ENCODE peak calls at places on chromosomes 13 and 19, in four cellular contexts. One of them, this sample, is unnamed.

GRCh38 chr13:41059466-41059865 is 1.8 kb upstream of the WBP4 start:
- DNase-seq in stimulated activated CD4-positive, alpha-beta T cell treated with anti-CD3 and anti-CD28 coated beads, Interleukin-15, amount 100 ng/mL, for 1 hour: no peak
- DNase-seq in G401: peak; percentile 32
- DNase-seq in T-helper 22 cell: no peak
- DNase-seq in this sample: peak; percentile 7

GRCh38 chr19:19064098-19064722 is 416 bp downstream of the SLC25A42 start:
- DNase-seq in stimulated activated CD4-positive, alpha-beta T cell treated with anti-CD3 and anti-CD28 coated beads, Interleukin-15, amount 100 ng/mL, for 1 hour: no peak
- DNase-seq in G401: peak; percentile 32
- DNase-seq in T-helper 22 cell: no peak
- DNase-seq in this sample: no peak

GRCh38 chr13:43061496-43062280 is 38.3 kb downstream of the DNAJC15 start:
- DNase-seq in stimulated activated CD4-positive, alpha-beta T cell treated with anti-CD3 and anti-CD28 coated beads, Interleukin-15, amount 100 ng/mL, for 1 hour: no peak
- DNase-seq in G401: no peak
- DNase-seq in T-helper 22 cell: no peak
- DNase-seq in this sample: no peak

GRCh38 chr13:106917673-106918652 is 350.0 kb upstream of the ARGLU1 start:
- DNase-seq in stimulated activated CD4-positive, alpha-beta T cell treated with anti-CD3 and anti-CD28 coated beads, Interleukin-15, amount 100 ng/mL, for 1 hour: peak; percentile 58
- DNase-seq in G401: peak; percentile 45
- DNase-seq in T-helper 22 cell: no peak
- DNase-seq in this sample: peak; percentile 35

GRCh38 chr13:113735194-113735593 is 23.8 kb upstream of the TMEM255B start:
- DNase-seq in stimulated activated CD4-positive, alpha-beta T cell treated with anti-CD3 and anti-CD28 coated beads, Interleukin-15, amount 100 ng/mL, for 1 hour: no peak
- DNase-seq in G401: no peak
- DNase-seq in T-helper 22 cell: no peak
- DNase-seq in this sample: no peak

GRCh38 chr13:48727252-48728011 is 73.7 kb downstream of the CYSLTR2 start:
- DNase-seq in stimulated activated CD4-positive, alpha-beta T cell treated with anti-CD3 and anti-CD28 coated beads, Interleukin-15, amount 100 ng/mL, for 1 hour: no peak
- DNase-seq in G401: no peak
- DNase-seq in T-helper 22 cell: no peak
- DNase-seq in this sample: peak; percentile 30

GRCh38 chr13:79749556-79749955 is 268.6 kb downstream of the NDFIP2 start:
- DNase-seq in stimulated activated CD4-positive, alpha-beta T cell treated with anti-CD3 and anti-CD28 coated beads, Interleukin-15, amount 100 ng/mL, for 1 hour: no peak
- DNase-seq in G401: no peak
- DNase-seq in T-helper 22 cell: no peak
- DNase-seq in this sample: no peak

GRCh38 chr13:113357529-113357928 is 6.4 kb downstream of the GRTP1 start:
- DNase-seq in stimulated activated CD4-positive, alpha-beta T cell treated with anti-CD3 and anti-CD28 coated beads, Interleukin-15, amount 100 ng/mL, for 1 hour: no peak
- DNase-seq in G401: no peak
- DNase-seq in T-helper 22 cell: no peak
- DNase-seq in this sample: no peak

GRCh38 chr13:55653497-55653896 is 1487.2 kb upstream of the PRR20A start:
- DNase-seq in stimulated activated CD4-positive, alpha-beta T cell treated with anti-CD3 and anti-CD28 coated beads, Interleukin-15, amount 100 ng/mL, for 1 hour: no peak
- DNase-seq in G401: no peak
- DNase-seq in T-helper 22 cell: no peak
- DNase-seq in this sample: no peak

GRCh38 chr13:86020350-86021002 is 221.3 kb upstream of the SLITRK6 start:
- DNase-seq in stimulated activated CD4-positive, alpha-beta T cell treated with anti-CD3 and anti-CD28 coated beads, Interleukin-15, amount 100 ng/mL, for 1 hour: no peak
- DNase-seq in G401: peak; percentile 5
- DNase-seq in T-helper 22 cell: no peak
- DNase-seq in this sample: peak; percentile 47

GRCh38 chr13:79528759-79529191 is 47.8 kb downstream of the NDFIP2 start:
- DNase-seq in stimulated activated CD4-positive, alpha-beta T cell treated with anti-CD3 and anti-CD28 coated beads, Interleukin-15, amount 100 ng/mL, for 1 hour: no peak
- DNase-seq in G401: no peak
- DNase-seq in T-helper 22 cell: no peak
- DNase-seq in this sample: no peak

GRCh38 chr19:53865918-53866696 is 1.6 kb upstream of the MYADM start:
- DNase-seq in stimulated activated CD4-positive, alpha-beta T cell treated with anti-CD3 and anti-CD28 coated beads, Interleukin-15, amount 100 ng/mL, for 1 hour: no peak
- DNase-seq in G401: peak; percentile 77
- DNase-seq in T-helper 22 cell: peak; percentile 69
- DNase-seq in this sample: peak; percentile 72

GRCh38 chr13:59201836-59202235 is 961.9 kb downstream of the DIAPH3 start:
- DNase-seq in stimulated activated CD4-positive, alpha-beta T cell treated with anti-CD3 and anti-CD28 coated beads, Interleukin-15, amount 100 ng/mL, for 1 hour: no peak
- DNase-seq in G401: no peak
- DNase-seq in T-helper 22 cell: no peak
- DNase-seq in this sample: no peak

GRCh38 chr19:48513289-48514122 is 1.9 kb upstream of the LMTK3 start:
- DNase-seq in stimulated activated CD4-positive, alpha-beta T cell treated with anti-CD3 and anti-CD28 coated beads, Interleukin-15, amount 100 ng/mL, for 1 hour: peak; percentile 47
- DNase-seq in G401: peak; percentile 97
- DNase-seq in T-helper 22 cell: peak; percentile 62
- DNase-seq in this sample: peak; percentile 56

GRCh38 chr13:92463134-92463533 is 763.5 kb upstream of the GPC6 start:
- DNase-seq in stimulated activated CD4-positive, alpha-beta T cell treated with anti-CD3 and anti-CD28 coated beads, Interleukin-15, amount 100 ng/mL, for 1 hour: no peak
- DNase-seq in G401: no peak
- DNase-seq in T-helper 22 cell: no peak
- DNase-seq in this sample: no peak

GRCh38 chr13:55516610-55517009 is 1624.1 kb upstream of the PRR20A start:
- DNase-seq in stimulated activated CD4-positive, alpha-beta T cell treated with anti-CD3 and anti-CD28 coated beads, Interleukin-15, amount 100 ng/mL, for 1 hour: no peak
- DNase-seq in G401: no peak
- DNase-seq in T-helper 22 cell: no peak
- DNase-seq in this sample: no peak

GRCh38 chr19:5424192-5424973 is 30.8 kb upstream of the ZNRF4 start:
- DNase-seq in stimulated activated CD4-positive, alpha-beta T cell treated with anti-CD3 and anti-CD28 coated beads, Interleukin-15, amount 100 ng/mL, for 1 hour: no peak
- DNase-seq in G401: no peak
- DNase-seq in T-helper 22 cell: no peak
- DNase-seq in this sample: no peak

GRCh38 chr19:19134687-19135158 is 3.6 kb downstream of the TMEM161A start:
- DNase-seq in stimulated activated CD4-positive, alpha-beta T cell treated with anti-CD3 and anti-CD28 coated beads, Interleukin-15, amount 100 ng/mL, for 1 hour: peak; percentile 42
- DNase-seq in G401: no peak
- DNase-seq in T-helper 22 cell: no peak
- DNase-seq in this sample: no peak

GRCh38 chr19:37941820-37942515 is 35.0 kb downstream of the SIPA1L3 start:
- DNase-seq in stimulated activated CD4-positive, alpha-beta T cell treated with anti-CD3 and anti-CD28 coated beads, Interleukin-15, amount 100 ng/mL, for 1 hour: no peak
- DNase-seq in G401: no peak
- DNase-seq in T-helper 22 cell: no peak
- DNase-seq in this sample: no peak

GRCh38 chr13:114067886-114068722 is 64.3 kb downstream of the RASA3 start:
- DNase-seq in stimulated activated CD4-positive, alpha-beta T cell treated with anti-CD3 and anti-CD28 coated beads, Interleukin-15, amount 100 ng/mL, for 1 hour: peak; percentile 15
- DNase-seq in G401: no peak
- DNase-seq in T-helper 22 cell: no peak
- DNase-seq in this sample: no peak

GRCh38 chr19:36489920-36490415 is 607 bp upstream of the ZNF566 start:
- DNase-seq in stimulated activated CD4-positive, alpha-beta T cell treated with anti-CD3 and anti-CD28 coated beads, Interleukin-15, amount 100 ng/mL, for 1 hour: peak; percentile 52
- DNase-seq in G401: no peak
- DNase-seq in T-helper 22 cell: peak; percentile 57
- DNase-seq in this sample: peak; percentile 81

GRCh38 chr19:30011051-30011578 is 69.1 kb downstream of the URI1 start:
- DNase-seq in stimulated activated CD4-positive, alpha-beta T cell treated with anti-CD3 and anti-CD28 coated beads, Interleukin-15, amount 100 ng/mL, for 1 hour: no peak
- DNase-seq in G401: no peak
- DNase-seq in T-helper 22 cell: no peak
- DNase-seq in this sample: no peak

GRCh38 chr13:24110011-24110410 is 50.5 kb upstream of the SPATA13 start:
- DNase-seq in stimulated activated CD4-positive, alpha-beta T cell treated with anti-CD3 and anti-CD28 coated beads, Interleukin-15, amount 100 ng/mL, for 1 hour: no peak
- DNase-seq in G401: no peak
- DNase-seq in T-helper 22 cell: no peak
- DNase-seq in this sample: no peak

GRCh38 chr13:109655206-109655600 is 131.2 kb downstream of the IRS2 start:
- DNase-seq in stimulated activated CD4-positive, alpha-beta T cell treated with anti-CD3 and anti-CD28 coated beads, Interleukin-15, amount 100 ng/mL, for 1 hour: no peak
- DNase-seq in G401: no peak
- DNase-seq in T-helper 22 cell: no peak
- DNase-seq in this sample: no peak

GRCh38 chr13:40667622-40667978 is 1.2 kb upstream of the FOXO1 start:
- DNase-seq in stimulated activated CD4-positive, alpha-beta T cell treated with anti-CD3 and anti-CD28 coated beads, Interleukin-15, amount 100 ng/mL, for 1 hour: no peak
- DNase-seq in G401: no peak
- DNase-seq in T-helper 22 cell: no peak
- DNase-seq in this sample: no peak

GRCh38 chr13:111541345-111541744 is 220.9 kb downstream of the TEX29 start:
- DNase-seq in stimulated activated CD4-positive, alpha-beta T cell treated with anti-CD3 and anti-CD28 coated beads, Interleukin-15, amount 100 ng/mL, for 1 hour: no peak
- DNase-seq in G401: no peak
- DNase-seq in T-helper 22 cell: no peak
- DNase-seq in this sample: no peak

GRCh38 chr13:30346159-30346788 is 38.9 kb upstream of the KATNAL1 start:
- DNase-seq in stimulated activated CD4-positive, alpha-beta T cell treated with anti-CD3 and anti-CD28 coated beads, Interleukin-15, amount 100 ng/mL, for 1 hour: no peak
- DNase-seq in G401: no peak
- DNase-seq in T-helper 22 cell: peak; percentile 16
- DNase-seq in this sample: no peak

GRCh38 chr13:101408992-101409656 is 7.2 kb downstream of the NALCN start:
- DNase-seq in stimulated activated CD4-positive, alpha-beta T cell treated with anti-CD3 and anti-CD28 coated beads, Interleukin-15, amount 100 ng/mL, for 1 hour: no peak
- DNase-seq in G401: no peak
- DNase-seq in T-helper 22 cell: no peak
- DNase-seq in this sample: no peak

GRCh38 chr13:36530050-36530789 is 97.9 kb downstream of the CCNA1 start:
- DNase-seq in stimulated activated CD4-positive, alpha-beta T cell treated with anti-CD3 and anti-CD28 coated beads, Interleukin-15, amount 100 ng/mL, for 1 hour: no peak
- DNase-seq in G401: no peak
- DNase-seq in T-helper 22 cell: no peak
- DNase-seq in this sample: no peak

GRCh38 chr19:35349614-35350521 is 2.2 kb downstream of the FFAR1 start:
- DNase-seq in stimulated activated CD4-positive, alpha-beta T cell treated with anti-CD3 and anti-CD28 coated beads, Interleukin-15, amount 100 ng/mL, for 1 hour: no peak
- DNase-seq in G401: no peak
- DNase-seq in T-helper 22 cell: no peak
- DNase-seq in this sample: no peak

GRCh38 chr19:41933693-41934426 is 5.6 kb upstream of the ERFL start:
- DNase-seq in stimulated activated CD4-positive, alpha-beta T cell treated with anti-CD3 and anti-CD28 coated beads, Interleukin-15, amount 100 ng/mL, for 1 hour: no peak
- DNase-seq in G401: no peak
- DNase-seq in T-helper 22 cell: no peak
- DNase-seq in this sample: no peak

GRCh38 chr19:41206926-41207750 is 11.9 kb upstream of the AXL start:
- DNase-seq in stimulated activated CD4-positive, alpha-beta T cell treated with anti-CD3 and anti-CD28 coated beads, Interleukin-15, amount 100 ng/mL, for 1 hour: no peak
- DNase-seq in G401: peak; percentile 3
- DNase-seq in T-helper 22 cell: no peak
- DNase-seq in this sample: no peak

GRCh38 chr19:18339703-18340102 is 695 bp upstream of the PGPEP1 start:
- DNase-seq in stimulated activated CD4-positive, alpha-beta T cell treated with anti-CD3 and anti-CD28 coated beads, Interleukin-15, amount 100 ng/mL, for 1 hour: no peak
- DNase-seq in G401: no peak
- DNase-seq in T-helper 22 cell: no peak
- DNase-seq in this sample: no peak

GRCh38 chr19:15173746-15174404 is 26.9 kb downstream of the NOTCH3 start:
- DNase-seq in stimulated activated CD4-positive, alpha-beta T cell treated with anti-CD3 and anti-CD28 coated beads, Interleukin-15, amount 100 ng/mL, for 1 hour: no peak
- DNase-seq in G401: no peak
- DNase-seq in T-helper 22 cell: no peak
- DNase-seq in this sample: no peak

GRCh38 chr19:14138576-14139265 is 2.3 kb upstream of the ASF1B start:
- DNase-seq in stimulated activated CD4-positive, alpha-beta T cell treated with anti-CD3 and anti-CD28 coated beads, Interleukin-15, amount 100 ng/mL, for 1 hour: no peak
- DNase-seq in G401: no peak
- DNase-seq in T-helper 22 cell: no peak
- DNase-seq in this sample: no peak

This sample was measured in NCI-H460.